ENCODE peak calls at places on chromosomes 1 and 21, in six cellular contexts. H is body of pancreas, D is uterus, R is pancreas, V is tibial nerve, K is cardiac muscle cell. T is an unnamed sample.

GRCh38 chr21:45393833-45394638 is 10.9 kb upstream of the COL18A1 start:
- DNase-seq in H (peak; percentile 7), D (no peak), R (peak; percentile 5), V (no peak), K (no peak), T (no peak)

GRCh38 chr1:222454782-222455181 is 93.1 kb downstream of the HHIPL2 start:
- DNase-seq in H (no peak), D (peak; percentile 22), R (no peak), V (no peak), K (no peak), T (no peak)

GRCh38 chr1:9689971-9690381 is 38.4 kb downstream of the PIK3CD start:
- DNase-seq in H (peak; percentile 45), D (peak; percentile 29), R (peak; percentile 33), V (peak; percentile 24), K (peak; percentile 63), T (peak; percentile 15)

GRCh38 chr1:12472798-12473551 is 145.0 kb downstream of the DHRS3 start:
- DNase-seq in H (no peak), D (no peak), R (no peak), V (no peak), K (peak; percentile 89), T (no peak)

GRCh38 chr1:209648931-209649776 is 3.1 kb downstream of the LAMB3 start:
- DNase-seq in H (peak; percentile 66), D (no peak), R (no peak), V (no peak), K (no peak), T (no peak)

GRCh38 chr1:47416319-47417128 is 439 bp downstream of the FOXE3 start:
- DNase-seq in H (no peak), D (no peak), R (no peak), V (no peak), K (no peak), T (no peak)

GRCh38 chr1:45071567-45071966 is 59.5 kb downstream of the UROD start:
- DNase-seq in H (no peak), D (no peak), R (no peak), V (no peak), K (no peak), T (no peak)

GRCh38 chr1:226965581-226966440 is 25.7 kb downstream of the COQ8A start:
- DNase-seq in H (no peak), D (no peak), R (no peak), V (no peak), K (no peak), T (no peak)

GRCh38 chr1:59218521-59219236 is 78.2 kb upstream of the FGGY start:
- DNase-seq in H (no peak), D (no peak), R (no peak), V (no peak), K (no peak), T (no peak)

GRCh38 chr1:248812736-248813425 is 12.8 kb downstream of the SH3BP5L start:
- DNase-seq in H (no peak), D (no peak), R (no peak), V (no peak), K (no peak), T (no peak)

GRCh38 chr1:40107290-40107959 is 10.4 kb upstream of the PPT1 start:
- DNase-seq in H (peak; percentile 39), D (no peak), R (no peak), V (no peak), K (no peak), T (peak; percentile 79)

GRCh38 chr1:46043491-46044017 is 88.9 kb downstream of the PIK3R3 start:
- DNase-seq in H (no peak), D (no peak), R (no peak), V (no peak), K (no peak), T (no peak)

DNA sequence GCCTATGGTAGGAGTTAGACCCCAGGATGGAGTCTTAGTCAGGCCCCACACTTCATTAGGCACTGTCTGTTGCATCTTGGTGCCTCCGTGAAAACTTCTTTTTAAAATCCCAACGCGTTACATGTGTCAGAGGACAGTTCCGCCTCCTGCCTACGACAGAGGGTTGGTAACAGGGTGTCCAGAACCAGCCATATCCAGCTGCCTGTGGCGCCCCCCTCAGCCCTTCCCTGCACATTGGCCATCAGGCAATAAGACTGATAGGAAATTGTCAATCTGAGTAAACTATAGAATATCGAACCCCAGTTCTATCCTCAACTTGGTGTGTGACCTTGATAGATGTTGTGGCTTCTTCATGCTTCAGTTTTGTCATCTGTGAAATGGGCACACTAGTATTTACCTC is 108.6 kb upstream of the CSF3R start:
- DNase-seq in H (no peak), D (no peak), R (no peak), V (no peak), K (no peak), T (no peak)
- H3K27me3 ChIP-seq in H (no peaks in the 10 kb centered on the region), D (no peaks in the 10 kb centered on the region), R (no peaks in the 10 kb centered on the region), V (peaks cover 49% of the 10 kb centered on the region), K (no peaks in the 10 kb centered on the region), T (peaks cover 12% of the 10 kb centered on the region)

GRCh38 chr21:19508844-19509243 is 1105.3 kb upstream of the TMPRSS15 start:
- DNase-seq in H (no peak), D (no peak), R (no peak), V (no peak), K (no peak), T (no peak)

GRCh38 chr21:19510057-19510456 is 1106.5 kb upstream of the TMPRSS15 start:
- DNase-seq in H (no peak), D (no peak), R (no peak), V (no peak), K (no peak), T (no peak)

GRCh38 chr21:19508442-19508841 is 1104.9 kb upstream of the TMPRSS15 start:
- DNase-seq in H (no peak), D (no peak), R (no peak), V (no peak), K (no peak), T (no peak)

GRCh38 chr21:19510653-19511052 is 1107.1 kb upstream of the TMPRSS15 start:
- DNase-seq in H (no peak), D (no peak), R (no peak), V (no peak), K (no peak), T (no peak)

GRCh38 chr21:19507682-19508260 is 1104.2 kb upstream of the TMPRSS15 start:
- DNase-seq in H (no peak), D (no peak), R (no peak), V (no peak), K (peak; percentile 28), T (no peak)
- TF ChIP-seq CTCF in H (peak; percentile 39), D (no peak), R (no peak), V (no peak), K (no peak), T (no peak)

DNA sequence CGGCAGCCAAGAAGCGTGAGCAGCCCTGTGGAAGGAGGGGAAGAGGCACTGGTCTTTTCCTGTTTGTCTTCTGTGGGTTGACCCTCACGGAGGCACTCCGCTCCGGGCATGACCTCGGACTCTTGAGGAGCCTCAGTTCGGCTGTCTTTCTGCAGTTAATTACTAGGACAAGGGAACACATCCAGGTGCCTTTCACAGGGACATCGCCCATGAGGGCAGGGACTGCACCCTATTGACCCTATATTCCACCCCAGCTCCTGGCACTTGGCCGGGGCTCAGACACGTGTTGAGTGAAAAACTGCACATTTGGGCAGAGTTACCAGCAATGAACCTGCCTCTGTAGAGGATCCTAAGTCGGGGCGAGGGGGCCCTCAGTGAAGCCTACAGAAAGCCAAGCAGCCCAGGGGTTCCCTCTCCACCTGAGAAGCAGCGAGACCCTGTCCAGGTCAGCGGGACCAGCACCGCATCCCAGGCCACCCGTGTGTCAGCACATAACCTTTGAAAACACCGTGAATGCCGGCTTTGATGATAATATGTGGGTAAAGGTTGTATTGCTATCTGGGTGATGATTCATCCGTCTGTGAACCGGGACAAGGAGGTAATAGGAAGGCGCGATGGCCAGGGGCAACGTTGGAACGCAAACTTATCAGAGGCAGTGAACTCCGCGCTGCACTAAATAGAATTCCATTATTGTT is 161.4 kb upstream of the ARHGEF16 start:
- DNase-seq in H (no peak), D (no peak), R (no peak), V (no peak), K (no peak), T (no peak)
- H3K27me3 ChIP-seq in H (no peaks in the 10 kb centered on the region), D (no peaks in the 10 kb centered on the region), R (no peaks in the 10 kb centered on the region), V (peaks cover 6% of the 10 kb centered on the region), K (no peaks in the 10 kb centered on the region), T (peaks cover 18% of the 10 kb centered on the region)

DNA sequence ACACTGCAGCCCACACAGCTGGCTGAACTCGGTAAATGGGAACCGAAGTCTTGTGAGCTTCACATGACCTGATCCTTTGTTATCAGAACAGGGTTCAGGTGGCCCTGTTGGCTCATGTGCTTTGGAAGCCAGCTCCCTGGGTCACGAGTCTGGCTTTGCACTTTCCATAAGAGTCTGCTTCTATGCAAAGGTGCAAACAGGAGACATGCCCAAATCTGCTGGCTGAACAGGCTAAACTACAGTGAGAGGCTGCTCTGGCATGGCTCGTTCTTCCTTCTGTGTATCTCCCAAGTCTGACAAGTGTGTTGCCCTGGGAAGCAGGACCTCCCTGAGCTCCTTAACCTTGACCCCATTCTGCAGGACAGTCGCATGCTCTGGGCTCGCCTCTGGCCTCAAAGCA is 549.6 kb downstream of the KIF26B start:
- DNase-seq in H (no peak), D (no peak), R (no peak), V (no peak), K (no peak), T (no peak)
- TF ChIP-seq CTCF in H (no peak), D (no peak), R (no peak), V (no peak), K (no peak), T (no peak)

GRCh38 chr1:5459839-5460238 is 532.4 kb downstream of the NPHP4 start:
- DNase-seq in H (peak; percentile 44), D (no peak), R (no peak), V (no peak), K (no peak), T (no peak)
- H3K27me3 ChIP-seq in H (no peaks in the 10 kb centered on the region), D (no peaks in the 10 kb centered on the region), R (no peaks in the 10 kb centered on the region), V (no peaks in the 10 kb centered on the region), K (peaks cover 16% of the 10 kb centered on the region), T (peaks cover 2% of the 10 kb centered on the region)

GRCh38 chr1:202590975-202591411 is 119.3 kb downstream of the SYT2 start:
- DNase-seq in H (no peak), D (no peak), R (no peak), V (no peak), K (no peak), T (no peak)
- TF ChIP-seq CTCF in H (no peak), D (no peak), R (no peak), V (no peak), K (no peak), T (no peak)

GRCh38 chr1:207060596-207060995 is 7.5 kb downstream of the PFKFB2 start:
- DNase-seq in H (no peak), D (no peak), R (no peak), V (no peak), K (no peak), T (no peak)
- H3K27me3 ChIP-seq in H (no peaks in the 10 kb centered on the region), D (no peaks in the 10 kb centered on the region), R (no peaks in the 10 kb centered on the region), V (no peaks in the 10 kb centered on the region), K (no peaks in the 10 kb centered on the region), T (no peaks in the 10 kb centered on the region)

GRCh38 chr1:1361982-1362423 is 3.6 kb upstream of the MXRA8 start:
- DNase-seq in H (no peak), D (peak; percentile 56), R (no peak), V (no peak), K (peak; percentile 50), T (no peak)
- TF ChIP-seq CTCF in H (no peak), D (no peak), R (no peak), V (peak; percentile 16), K (peak; percentile 20), T (no peak)

DNA sequence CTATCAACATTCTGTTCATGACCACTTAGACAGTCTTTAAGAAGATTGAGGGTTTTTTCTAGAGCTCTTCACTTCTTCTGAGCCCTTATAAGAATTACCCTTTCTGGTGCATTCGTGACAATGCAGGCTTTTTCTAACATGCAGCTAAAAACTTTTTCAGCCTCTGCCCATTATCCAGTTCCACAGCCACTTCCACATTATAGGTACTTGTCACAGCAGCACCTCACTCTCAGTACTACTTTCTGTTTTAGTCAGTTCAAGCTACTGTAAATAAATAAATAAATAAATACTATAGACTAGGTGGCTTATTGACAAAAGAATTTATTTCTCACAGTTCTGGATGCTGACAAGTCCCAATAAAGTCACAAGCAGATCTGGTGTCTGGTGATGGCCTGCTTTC is 284.4 kb upstream of the PKN2 start:
- DNase-seq in H (no peak), D (no peak), R (no peak), V (no peak), K (no peak), T (no peak)
- H3K27me3 ChIP-seq in H (no peaks in the 10 kb centered on the region), D (no peaks in the 10 kb centered on the region), R (no peaks in the 10 kb centered on the region), V (no peaks in the 10 kb centered on the region), K (no peaks in the 10 kb centered on the region), T (no peaks in the 10 kb centered on the region)

T was measured in prostate gland.